ENCODE peak calls at places on chromosomes 11 and 22, in ten cellular contexts. A is dorsolateral prefrontal cortex; U is brain microvascular endothelial cell; V is ELR; Y is SJSA1; Q is stimulated activated CD8-positive, alpha-beta memory T cell treated with anti-CD3 and anti-CD28 coated beads, Interleukin-12 subunit alpha, Interleukin-12 subunit beta, amount 100 ng/mL, for 4 hours; W is ELF-1; R is right lobe of liver; S is posterior vena cava; B is cardiac muscle cell. O is an unnamed sample.

GRCh38 chr11:96704847-96705246 is 315.0 kb downstream of the JRKL start:
- DNase-seq in S (no peak), R (no peak), Q (no peak), B (peak), A (no peak), V (peak), U (no peak), Y (no peak), W (peak), O (no peak)

GRCh38 chr11:110490886-110491285 is 61.1 kb downstream of the FDX1 start:
- DNase-seq in A (no peak), Y (no peak), S (no peak), U (peak), Q (no peak), B (peak), R (no peak), W (peak), V (peak), O (no peak)

GRCh38 chr11:87849216-87849615 is 326.0 kb downstream of the RAB38 start:
- DNase-seq in W (no peak), S (no peak), R (no peak), V (no peak), B (no peak), Q (no peak), U (no peak), Y (no peak), A (no peak), O (no peak)

GRCh38 chr22:46635756-46636155 is 15.6 kb downstream of the GRAMD4 start:
- DNase-seq in U (no peak), V (no peak), A (no peak), Q (no peak), S (no peak), Y (no peak), B (no peak), R (no peak), W (peak), O (no peak)

GRCh38 chr11:92670293-92670890 is 299.1 kb upstream of the MTNR1B start:
- DNase-seq in W (no peak), Q (no peak), V (no peak), U (no peak), Y (no peak), A (no peak), B (no peak), S (no peak), R (no peak), O (no peak)

GRCh38 chr11:118098996-118099837 is 12.5 kb upstream of the SMIM35 start:
- DNase-seq in B (no peak), R (no peak), V (no peak), A (peak), Q (no peak), S (peak), U (no peak), Y (no peak), W (no peak), O (no peak)

GRCh38 chr11:114847599-114847998 is 169.3 kb downstream of the NXPE2 start:
- DNase-seq in V (no peak), A (no peak), R (no peak), S (no peak), U (no peak), B (no peak), Q (no peak), Y (no peak), W (no peak), O (no peak)

GRCh38 chr22:32660292-32660691 is 141.2 kb upstream of the TIMP3 start:
- DNase-seq in B (peak), W (peak), V (peak), U (peak), A (peak), R (peak), S (peak), Y (peak), Q (no peak), O (peak)

GRCh38 chr11:31340903-31341572 is 28.5 kb downstream of the DCDC1 start:
- DNase-seq in R (no peak), V (peak), W (peak), B (peak), A (no peak), S (no peak), U (peak), Q (no peak), Y (no peak), O (no peak)

GRCh38 chr11:5384335-5384734 is 723 bp downstream of the OR51M1 start:
- DNase-seq in W (no peak), Q (no peak), U (no peak), A (no peak), S (no peak), V (no peak), B (no peak), R (no peak), Y (no peak), O (no peak)

GRCh38 chr11:120135838-120136237 is 2.1 kb downstream of the TRIM29 start:
- DNase-seq in S (no peak), W (no peak), V (no peak), B (no peak), A (no peak), U (no peak), Y (no peak), R (no peak), Q (no peak), O (no peak)

GRCh38 chr11:27795955-27796861 is 96.0 kb upstream of the BDNF start:
- DNase-seq in Q (no peak), V (no peak), Y (peak), A (no peak), S (no peak), R (no peak), U (no peak), B (no peak), W (peak), O (no peak)

GRCh38 chr11:117822031-117822521 is 2.5 kb downstream of the FXYD2 start:
- DNase-seq in V (peak), B (no peak), A (peak), Y (no peak), R (peak), U (no peak), W (no peak), S (peak), Q (no peak), O (peak)

GRCh38 chr11:443542-444199 is 1.9 kb upstream of the ANO9 start:
- DNase-seq in W (peak), V (peak), Q (no peak), R (no peak), Y (no peak), U (peak), B (no peak), S (peak), A (no peak), O (no peak)

GRCh38 chr22:42316988-42317387 is 46.5 kb upstream of the TCF20 start:
- DNase-seq in V (peak), B (peak), Q (peak), U (no peak), R (no peak), W (no peak), A (peak), Y (no peak), S (no peak), O (peak)

GRCh38 chr11:85749287-85749834 is 61.6 kb downstream of the SYTL2 start:
- DNase-seq in S (no peak), U (no peak), V (no peak), W (no peak), Y (no peak), R (no peak), A (no peak), Q (no peak), B (no peak), O (no peak)

GRCh38 chr11:81098471-81098870 is 1635.2 kb downstream of the FAM181B start:
- DNase-seq in W (no peak), V (no peak), A (no peak), Y (no peak), B (no peak), Q (no peak), U (no peak), R (no peak), S (no peak), O (no peak)

GRCh38 chr22:45683248-45683647 is 11.6 kb downstream of the ATXN10 start:
- DNase-seq in U (no peak), Y (no peak), R (no peak), V (no peak), B (no peak), A (no peak), W (no peak), Q (no peak), S (no peak), O (no peak)

GRCh38 chr22:21077884-21078508 is 32.2 kb downstream of the LRRC74B start:
- DNase-seq in Y (no peak), R (no peak), A (no peak), S (peak), V (no peak), W (no peak), U (no peak), Q (no peak), B (no peak), O (no peak)

GRCh38 chr22:17578129-17578754 is 14.9 kb downstream of the SLC25A18 start:
- DNase-seq in U (no peak), Y (no peak), A (peak), V (no peak), R (peak), S (no peak), B (peak), Q (no peak), W (no peak), O (no peak)

GRCh38 chr22:25845985-25846745 is 104.2 kb downstream of the MYO18B start:
- DNase-seq in B (no peak), S (no peak), V (peak), Q (no peak), Y (no peak), A (no peak), U (peak), W (peak), R (no peak), O (no peak)

GRCh38 chr11:69311767-69312385 is 17.9 kb downstream of the MYEOV start:
- DNase-seq in W (no peak), Q (no peak), Y (peak), U (no peak), V (no peak), S (peak), A (no peak), B (peak), R (peak), O (no peak)

GRCh38 chr11:73159297-73159696 is 17.2 kb upstream of the FCHSD2 start:
- DNase-seq in R (peak), S (no peak), U (no peak), A (no peak), Y (no peak), W (no peak), Q (no peak), V (no peak), B (no peak), O (no peak)

GRCh38 chr11:123616505-123617198 is 37.8 kb downstream of the SCN3B start:
- DNase-seq in V (no peak), Y (no peak), W (no peak), B (peak), Q (no peak), U (no peak), A (peak), S (no peak), R (no peak), O (no peak)

O was measured in CD4-positive, alpha-beta T cell.